ENCODE peak calls at places on chromosomes 11 and 22, in eight cellular contexts. One of them, this sample, is unnamed.

GRCh38 chr11:35893796-35894475 is 49.9 kb upstream of the LDLRAD3 start:
- DNase-seq in lung: no peak
- DNase-seq in kidney: no peak
- DNase-seq in mammary epithelial cell: peak
- DNase-seq in GM12865: no peak
- DNase-seq in nephron progenitor cell: no peak
- DNase-seq in fibroblast of villous mesenchyme: peak
- DNase-seq in cardiac fibroblast: peak
- DNase-seq in this sample: peak

GRCh38 chr22:22486132-22486899 is 22.2 kb downstream of the ZNF280B start:
- DNase-seq in lung: no peak
- DNase-seq in kidney: no peak
- DNase-seq in mammary epithelial cell: no peak
- DNase-seq in GM12865: no peak
- DNase-seq in nephron progenitor cell: no peak
- DNase-seq in fibroblast of villous mesenchyme: no peak
- DNase-seq in cardiac fibroblast: no peak
- DNase-seq in this sample: no peak

GRCh38 chr11:72239296-72239848 is 4.6 kb downstream of the PHOX2A start:
- DNase-seq in lung: peak
- DNase-seq in kidney: peak
- DNase-seq in mammary epithelial cell: no peak
- DNase-seq in GM12865: peak
- DNase-seq in nephron progenitor cell: peak
- DNase-seq in fibroblast of villous mesenchyme: peak
- DNase-seq in cardiac fibroblast: peak
- DNase-seq in this sample: peak

GRCh38 chr11:70191495-70192140 is 11.5 kb upstream of the FADD start:
- DNase-seq in lung: peak
- DNase-seq in kidney: peak
- DNase-seq in mammary epithelial cell: peak
- DNase-seq in GM12865: peak
- DNase-seq in nephron progenitor cell: peak
- DNase-seq in fibroblast of villous mesenchyme: peak
- DNase-seq in cardiac fibroblast: peak
- DNase-seq in this sample: peak

GRCh38 chr11:114964676-114965214 is 286.4 kb downstream of the NXPE2 start:
- DNase-seq in lung: no peak
- DNase-seq in kidney: no peak
- DNase-seq in mammary epithelial cell: no peak
- DNase-seq in GM12865: no peak
- DNase-seq in nephron progenitor cell: no peak
- DNase-seq in fibroblast of villous mesenchyme: no peak
- DNase-seq in cardiac fibroblast: no peak
- DNase-seq in this sample: no peak

GRCh38 chr11:82711648-82712047 is 22.0 kb downstream of the FAM181B start:
- DNase-seq in lung: no peak
- DNase-seq in kidney: no peak
- DNase-seq in mammary epithelial cell: no peak
- DNase-seq in GM12865: no peak
- DNase-seq in nephron progenitor cell: no peak
- DNase-seq in fibroblast of villous mesenchyme: no peak
- DNase-seq in cardiac fibroblast: no peak
- DNase-seq in this sample: no peak

GRCh38 chr22:44755956-44756361 is 3.6 kb downstream of the ARHGAP8 start:
- DNase-seq in lung: peak
- DNase-seq in kidney: peak
- DNase-seq in mammary epithelial cell: peak
- DNase-seq in GM12865: no peak
- DNase-seq in nephron progenitor cell: no peak
- DNase-seq in fibroblast of villous mesenchyme: no peak
- DNase-seq in cardiac fibroblast: no peak
- DNase-seq in this sample: no peak

GRCh38 chr11:123822591-123822990 is 16.4 kb upstream of the OR6M1 start:
- DNase-seq in lung: no peak
- DNase-seq in kidney: no peak
- DNase-seq in mammary epithelial cell: peak
- DNase-seq in GM12865: no peak
- DNase-seq in nephron progenitor cell: peak
- DNase-seq in fibroblast of villous mesenchyme: no peak
- DNase-seq in cardiac fibroblast: no peak
- DNase-seq in this sample: peak

GRCh38 chr11:125627236-125627910 is 2.4 kb downstream of the CHEK1 start:
- DNase-seq in lung: no peak
- DNase-seq in kidney: no peak
- DNase-seq in mammary epithelial cell: peak
- DNase-seq in GM12865: no peak
- DNase-seq in nephron progenitor cell: no peak
- DNase-seq in fibroblast of villous mesenchyme: peak
- DNase-seq in cardiac fibroblast: peak
- DNase-seq in this sample: peak

DNA sequence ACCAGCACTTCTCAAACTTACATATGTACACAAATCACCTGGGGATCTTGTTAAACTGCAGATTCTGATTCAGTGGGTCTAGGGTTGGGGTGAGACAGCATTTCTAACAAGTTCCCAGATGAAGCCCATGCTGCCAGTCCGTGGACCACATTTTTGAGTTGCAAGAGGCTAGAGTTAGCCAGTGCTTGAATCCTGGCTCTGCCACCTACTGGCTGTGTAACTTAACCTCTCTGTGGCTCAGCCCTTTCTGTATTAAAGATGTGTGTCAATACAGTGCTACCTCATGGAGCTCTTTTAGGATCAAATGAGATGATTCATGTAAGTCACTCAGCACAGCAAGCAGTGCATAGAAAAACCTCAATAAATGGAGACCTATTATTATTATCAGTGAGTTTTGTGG is 90.2 kb upstream of the ISX start:
- DNase-seq in lung: no peak
- DNase-seq in kidney: no peak
- DNase-seq in mammary epithelial cell: peak
- DNase-seq in GM12865: no peak
- DNase-seq in nephron progenitor cell: no peak
- DNase-seq in fibroblast of villous mesenchyme: no peak
- DNase-seq in cardiac fibroblast: no peak
- DNase-seq in this sample: no peak
- TF ChIP-seq CTCF in lung: no peak
- TF ChIP-seq CTCF in kidney: no peak
- TF ChIP-seq CTCF in mammary epithelial cell: no peak
- TF ChIP-seq CTCF in GM12865: no peak
- TF ChIP-seq CTCF in nephron progenitor cell: no peak
- TF ChIP-seq CTCF in fibroblast of villous mesenchyme: no peak
- TF ChIP-seq CTCF in cardiac fibroblast: no peak
- TF ChIP-seq CTCF in this sample: no peak

GRCh38 chr22:27961182-27961581 is 42.1 kb upstream of the PITPNB start:
- DNase-seq in lung: no peak
- DNase-seq in kidney: no peak
- DNase-seq in mammary epithelial cell: no peak
- DNase-seq in GM12865: no peak
- DNase-seq in nephron progenitor cell: no peak
- DNase-seq in fibroblast of villous mesenchyme: no peak
- DNase-seq in cardiac fibroblast: no peak
- DNase-seq in this sample: no peak

GRCh38 chr22:27965547-27965946 is 46.5 kb upstream of the PITPNB start:
- DNase-seq in lung: no peak
- DNase-seq in kidney: no peak
- DNase-seq in mammary epithelial cell: no peak
- DNase-seq in GM12865: no peak
- DNase-seq in nephron progenitor cell: no peak
- DNase-seq in fibroblast of villous mesenchyme: no peak
- DNase-seq in cardiac fibroblast: no peak
- DNase-seq in this sample: no peak

GRCh38 chr22:27959335-27960090 is 40.5 kb upstream of the PITPNB start:
- DNase-seq in lung: no peak
- DNase-seq in kidney: no peak
- DNase-seq in mammary epithelial cell: no peak
- DNase-seq in GM12865: no peak
- DNase-seq in nephron progenitor cell: no peak
- DNase-seq in fibroblast of villous mesenchyme: no peak
- DNase-seq in cardiac fibroblast: no peak
- DNase-seq in this sample: no peak

GRCh38 chr22:27962268-27963191 is 43.5 kb upstream of the PITPNB start:
- DNase-seq in lung: no peak
- DNase-seq in kidney: no peak
- DNase-seq in mammary epithelial cell: no peak
- DNase-seq in GM12865: no peak
- DNase-seq in nephron progenitor cell: no peak
- DNase-seq in fibroblast of villous mesenchyme: peak
- DNase-seq in cardiac fibroblast: peak
- DNase-seq in this sample: peak

DNA sequence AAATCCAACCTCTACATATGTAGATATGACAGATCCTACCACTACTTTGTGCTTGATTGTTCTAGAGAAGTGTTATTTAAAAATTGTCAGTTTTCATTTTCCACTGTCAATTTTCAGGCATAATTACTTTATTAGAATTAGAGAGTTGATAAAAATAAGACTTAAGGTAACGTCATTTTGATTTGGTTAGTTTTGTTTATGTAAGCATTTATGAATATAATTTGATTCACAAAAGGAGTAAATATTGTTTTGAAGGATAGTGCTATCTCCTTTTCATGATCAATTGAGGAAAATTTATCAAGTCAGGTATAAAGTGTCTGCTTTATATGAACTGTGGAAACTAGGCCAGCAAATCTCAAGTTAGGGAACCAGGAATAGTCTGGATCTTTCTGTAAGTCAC is 42.6 kb upstream of the PITPNB start:
- DNase-seq in lung: no peak
- DNase-seq in kidney: no peak
- DNase-seq in mammary epithelial cell: no peak
- DNase-seq in GM12865: no peak
- DNase-seq in nephron progenitor cell: no peak
- DNase-seq in fibroblast of villous mesenchyme: no peak
- DNase-seq in cardiac fibroblast: no peak
- DNase-seq in this sample: no peak
- TF ChIP-seq CTCF in lung: no peak
- TF ChIP-seq CTCF in kidney: no peak
- TF ChIP-seq CTCF in mammary epithelial cell: no peak
- TF ChIP-seq CTCF in GM12865: no peak
- TF ChIP-seq CTCF in nephron progenitor cell: no peak
- TF ChIP-seq CTCF in fibroblast of villous mesenchyme: no peak
- TF ChIP-seq CTCF in cardiac fibroblast: no peak
- TF ChIP-seq CTCF in this sample: no peak

DNA sequence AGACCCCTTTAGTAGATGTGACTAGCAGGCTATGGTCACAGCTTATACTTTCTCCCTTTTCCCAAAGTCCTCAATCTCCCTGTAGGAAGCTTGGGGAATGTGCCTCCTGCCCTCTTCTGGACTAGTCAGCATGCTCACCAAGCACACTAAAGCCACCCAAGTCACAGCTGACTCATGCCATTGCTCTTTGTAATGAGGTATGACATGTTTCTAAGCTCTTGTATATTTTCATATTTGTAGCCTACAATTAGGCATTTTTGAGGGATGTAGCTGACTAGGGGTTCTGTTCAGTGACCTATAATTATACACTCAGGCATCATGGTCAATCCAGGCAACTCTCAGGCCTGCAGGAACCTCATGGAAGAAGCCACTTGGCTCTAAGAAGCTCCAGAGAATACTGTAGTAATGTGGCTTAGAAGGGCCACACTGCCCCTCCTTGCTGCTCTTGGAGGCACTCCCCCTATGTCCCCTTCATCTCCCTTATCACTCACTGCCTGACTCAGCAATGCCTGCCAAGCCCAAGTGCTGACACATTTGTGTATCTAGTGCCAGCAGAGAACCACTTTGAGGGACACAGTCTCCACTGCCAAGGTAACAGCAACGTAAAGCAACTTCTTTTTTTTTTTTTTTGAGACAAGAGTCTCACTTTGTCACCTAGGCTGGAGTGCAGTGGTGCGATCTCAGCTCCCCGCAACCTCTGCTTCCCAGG is 86.2 kb downstream of the RPL27A start:
- DNase-seq in lung: peak
- DNase-seq in kidney: no peak
- DNase-seq in mammary epithelial cell: peak
- DNase-seq in GM12865: no peak
- DNase-seq in nephron progenitor cell: no peak
- DNase-seq in fibroblast of villous mesenchyme: peak
- DNase-seq in cardiac fibroblast: peak
- DNase-seq in this sample: peak
- TF ChIP-seq CTCF in lung: no peak
- TF ChIP-seq CTCF in kidney: peak
- TF ChIP-seq CTCF in mammary epithelial cell: peak
- TF ChIP-seq CTCF in GM12865: no peak
- TF ChIP-seq CTCF in nephron progenitor cell: no peak
- TF ChIP-seq CTCF in fibroblast of villous mesenchyme: peak
- TF ChIP-seq CTCF in cardiac fibroblast: peak
- TF ChIP-seq CTCF in this sample: peak

DNA sequence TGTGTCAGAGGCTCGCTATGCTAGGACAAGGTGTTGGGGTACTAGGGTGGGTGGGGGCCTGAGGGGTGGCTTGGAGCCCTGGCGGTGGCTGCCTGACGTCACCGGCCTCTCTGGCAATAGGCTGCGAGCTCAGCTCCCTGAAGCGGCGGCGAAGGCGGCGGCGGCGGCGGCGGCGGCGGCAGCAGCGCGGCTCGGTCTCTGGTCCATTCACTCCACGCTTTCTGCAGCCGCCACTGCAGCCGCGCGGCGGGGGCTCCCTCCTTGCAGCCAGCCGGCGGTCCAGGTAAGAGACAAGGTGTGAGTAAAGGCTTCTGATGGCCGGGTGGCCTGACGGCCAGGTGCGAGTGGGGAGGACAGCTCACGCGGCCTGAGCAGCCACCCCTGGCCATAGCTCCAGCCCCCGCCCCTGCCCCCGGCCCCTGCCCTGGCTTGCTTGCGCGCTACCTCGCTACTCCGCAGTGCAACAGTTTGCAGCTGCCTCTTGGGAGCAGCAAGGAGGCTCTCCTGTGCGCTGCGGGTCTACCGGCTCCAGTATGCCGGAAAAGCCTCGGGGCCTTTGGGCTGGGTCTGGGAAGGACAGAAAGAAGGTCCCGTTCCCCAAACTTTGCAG is at the start of gene C11orf87:
- DNase-seq in lung: no peak
- DNase-seq in kidney: peak
- DNase-seq in mammary epithelial cell: no peak
- DNase-seq in GM12865: no peak
- DNase-seq in nephron progenitor cell: peak
- DNase-seq in fibroblast of villous mesenchyme: no peak
- DNase-seq in cardiac fibroblast: peak
- DNase-seq in this sample: no peak
- TF ChIP-seq CTCF in lung: no peak
- TF ChIP-seq CTCF in kidney: no peak
- TF ChIP-seq CTCF in mammary epithelial cell: no peak
- TF ChIP-seq CTCF in GM12865: no peak
- TF ChIP-seq CTCF in nephron progenitor cell: no peak
- TF ChIP-seq CTCF in fibroblast of villous mesenchyme: no peak
- TF ChIP-seq CTCF in cardiac fibroblast: no peak
- TF ChIP-seq CTCF in this sample: no peak

GRCh38 chr11:116563713-116564050 is 209.1 kb downstream of the BUD13 start:
- DNase-seq in lung: no peak
- DNase-seq in kidney: no peak
- DNase-seq in mammary epithelial cell: no peak
- DNase-seq in GM12865: no peak
- DNase-seq in nephron progenitor cell: no peak
- DNase-seq in fibroblast of villous mesenchyme: no peak
- DNase-seq in cardiac fibroblast: no peak
- DNase-seq in this sample: no peak
- TF ChIP-seq CTCF in lung: no peak
- TF ChIP-seq CTCF in kidney: no peak
- TF ChIP-seq CTCF in mammary epithelial cell: no peak
- TF ChIP-seq CTCF in GM12865: no peak
- TF ChIP-seq CTCF in nephron progenitor cell: no peak
- TF ChIP-seq CTCF in fibroblast of villous mesenchyme: no peak
- TF ChIP-seq CTCF in cardiac fibroblast: no peak
- TF ChIP-seq CTCF in this sample: no peak

GRCh38 chr11:104332110-104332509 is 168.2 kb upstream of the PDGFD start:
- DNase-seq in lung: no peak
- DNase-seq in kidney: no peak
- DNase-seq in mammary epithelial cell: no peak
- DNase-seq in GM12865: peak
- DNase-seq in nephron progenitor cell: peak
- DNase-seq in fibroblast of villous mesenchyme: no peak
- DNase-seq in cardiac fibroblast: no peak
- DNase-seq in this sample: no peak
- TF ChIP-seq CTCF in lung: no peak
- TF ChIP-seq CTCF in kidney: no peak
- TF ChIP-seq CTCF in mammary epithelial cell: peak
- TF ChIP-seq CTCF in GM12865: peak
- TF ChIP-seq CTCF in nephron progenitor cell: peak
- TF ChIP-seq CTCF in fibroblast of villous mesenchyme: peak
- TF ChIP-seq CTCF in cardiac fibroblast: peak
- TF ChIP-seq CTCF in this sample: peak

This sample was measured in fibroblast of pulmonary artery.